ENCODE peak calls at places on chromosomes 12 and 14, in ten cellular contexts. U, D, W, G, F, L, M, H, R and Y are unnamed samples.

GRCh38 chr12:53860426-53861223 is 78.0 kb upstream of the HOXC13 start:
- DNase-seq in U (no peak), D (no peak), W (peak), G (no peak), F (no peak), L (no peak), M (no peak), H (no peak), R (no peak), Y (no peak)

GRCh38 chr12:52009081-52009751 is 2.5 kb downstream of the TAMALIN start:
- DNase-seq in U (no peak), D (no peak), W (peak), G (no peak), F (no peak), L (no peak), M (no peak), H (no peak), R (no peak), Y (no peak)

GRCh38 chr12:119994892-119995658 is 6.0 kb downstream of the BICDL1 start:
- DNase-seq in U (no peak), D (no peak), W (no peak), G (no peak), F (no peak), L (no peak), M (peak), H (no peak), R (no peak), Y (no peak)

GRCh38 chr12:6810758-6811157 is 10.9 kb upstream of the GPR162 start:
- DNase-seq in U (no peak), D (no peak), W (no peak), G (no peak), F (no peak), L (no peak), M (no peak), H (no peak), R (no peak), Y (no peak)

GRCh38 chr12:57518920-57519757 is 1.2 kb downstream of the DDIT3 start:
- DNase-seq in U (no peak), D (no peak), W (peak), G (peak), F (peak), L (peak), M (peak), H (no peak), R (no peak), Y (peak)

GRCh38 chr12:123089125-123089524 is 61.8 kb downstream of the PITPNM2 start:
- DNase-seq in U (no peak), D (no peak), W (no peak), G (no peak), F (no peak), L (no peak), M (no peak), H (no peak), R (no peak), Y (no peak)

GRCh38 chr12:57446292-57446960 is 8.7 kb upstream of the INHBE start:
- DNase-seq in U (no peak), D (no peak), W (no peak), G (no peak), F (no peak), L (no peak), M (no peak), H (no peak), R (no peak), Y (no peak)

GRCh38 chr14:75511201-75511600 is 11.1 kb upstream of the BATF start:
- DNase-seq in U (no peak), D (no peak), W (no peak), G (no peak), F (no peak), L (no peak), M (no peak), H (no peak), R (no peak), Y (no peak)

GRCh38 chr12:18982226-18982949 is 147.1 kb upstream of the PLEKHA5 start:
- DNase-seq in U (no peak), D (no peak), W (no peak), G (no peak), F (no peak), L (no peak), M (no peak), H (no peak), R (no peak), Y (no peak)

GRCh38 chr14:53542692-53543091 is 389.6 kb upstream of the DDHD1 start:
- DNase-seq in U (no peak), D (no peak), W (peak), G (peak), F (no peak), L (peak), M (no peak), H (peak), R (no peak), Y (peak)

GRCh38 chr14:99215277-99215676 is 56.7 kb downstream of the BCL11B start:
- DNase-seq in U (no peak), D (no peak), W (no peak), G (peak), F (no peak), L (peak), M (no peak), H (no peak), R (no peak), Y (peak)

GRCh38 chr12:62191747-62192485 is 68.3 kb upstream of the USP15 start:
- DNase-seq in U (no peak), D (no peak), W (peak), G (peak), F (no peak), L (no peak), M (peak), H (peak), R (peak), Y (no peak)

GRCh38 chr14:63875311-63875710 is 22.5 kb downstream of the SYNE2 start:
- DNase-seq in U (no peak), D (no peak), W (peak), G (peak), F (no peak), L (peak), M (no peak), H (no peak), R (no peak), Y (peak)

GRCh38 chr12:132180648-132181546 is 36.6 kb downstream of the NOC4L start:
- DNase-seq in U (no peak), D (no peak), W (no peak), G (no peak), F (no peak), L (no peak), M (no peak), H (no peak), R (no peak), Y (no peak)

GRCh38 chr14:89563503-89563902 is 146.5 kb upstream of the FOXN3 start:
- DNase-seq in U (no peak), D (no peak), W (no peak), G (no peak), F (no peak), L (no peak), M (no peak), H (no peak), R (no peak), Y (no peak)

GRCh38 chr12:116939734-116940133 is 29.0 kb downstream of the FBXW8 start:
- DNase-seq in U (no peak), D (no peak), W (no peak), G (no peak), F (no peak), L (no peak), M (no peak), H (no peak), R (no peak), Y (no peak)

GRCh38 chr12:76864791-76865400 is 13.9 kb downstream of the CSRP2 start:
- DNase-seq in U (no peak), D (no peak), W (no peak), G (no peak), F (no peak), L (peak), M (no peak), H (no peak), R (no peak), Y (no peak)

GRCh38 chr14:48140804-48141203 is 465.4 kb upstream of the MDGA2 start:
- DNase-seq in U (no peak), D (no peak), W (no peak), G (peak), F (no peak), L (no peak), M (no peak), H (no peak), R (no peak), Y (no peak)

GRCh38 chr12:34298176-34298970 is 276.1 kb downstream of the ALG10 start:
- DNase-seq in U (no peak), D (no peak), W (no peak), G (no peak), F (no peak), L (no peak), M (no peak), H (no peak), R (peak), Y (no peak)

GRCh38 chr14:95516554-95517209 is at the start of gene SYNE3:
- DNase-seq in U (peak), D (no peak), W (no peak), G (no peak), F (peak), L (no peak), M (peak), H (peak), R (peak), Y (peak)

GRCh38 chr12:1533205-1533601 is 61.2 kb downstream of the FBXL14 start:
- DNase-seq in U (no peak), D (no peak), W (no peak), G (peak), F (no peak), L (peak), M (no peak), H (no peak), R (no peak), Y (no peak)

GRCh38 chr14:101980251-101980650 is 15.9 kb downstream of the DYNC1H1 start:
- DNase-seq in U (no peak), D (no peak), W (no peak), G (no peak), F (no peak), L (no peak), M (no peak), H (no peak), R (no peak), Y (no peak)

GRCh38 chr14:50400461-50400860 is 3.8 kb upstream of the CDKL1 start:
- DNase-seq in U (no peak), D (no peak), W (no peak), G (no peak), F (no peak), L (no peak), M (no peak), H (no peak), R (no peak), Y (no peak)

GRCh38 chr14:91377700-91378652 is 39.6 kb downstream of the CCDC88C start:
- DNase-seq in U (no peak), D (no peak), W (no peak), G (no peak), F (no peak), L (no peak), M (no peak), H (no peak), R (no peak), Y (peak)

GRCh38 chr14:20262642-20263128 is 23.6 kb downstream of the OR11H4 start:
- DNase-seq in U (no peak), D (no peak), W (peak), G (peak), F (no peak), L (no peak), M (peak), H (no peak), R (no peak), Y (peak)

GRCh38 chr14:26132061-26132460 is 465.8 kb downstream of the NOVA1 start:
- DNase-seq in U (no peak), D (no peak), W (peak), G (peak), F (no peak), L (peak), M (no peak), H (no peak), R (no peak), Y (no peak)

GRCh38 chr12:48151103-48151771 is 6.1 kb downstream of the ASB8 start:
- DNase-seq in U (no peak), D (no peak), W (no peak), G (no peak), F (no peak), L (no peak), M (no peak), H (no peak), R (no peak), Y (no peak)

GRCh38 chr12:129351481-129351880 is 498.2 kb downstream of the GLT1D1 start:
- DNase-seq in U (no peak), D (no peak), W (no peak), G (no peak), F (no peak), L (no peak), M (no peak), H (no peak), R (no peak), Y (no peak)

DNA sequence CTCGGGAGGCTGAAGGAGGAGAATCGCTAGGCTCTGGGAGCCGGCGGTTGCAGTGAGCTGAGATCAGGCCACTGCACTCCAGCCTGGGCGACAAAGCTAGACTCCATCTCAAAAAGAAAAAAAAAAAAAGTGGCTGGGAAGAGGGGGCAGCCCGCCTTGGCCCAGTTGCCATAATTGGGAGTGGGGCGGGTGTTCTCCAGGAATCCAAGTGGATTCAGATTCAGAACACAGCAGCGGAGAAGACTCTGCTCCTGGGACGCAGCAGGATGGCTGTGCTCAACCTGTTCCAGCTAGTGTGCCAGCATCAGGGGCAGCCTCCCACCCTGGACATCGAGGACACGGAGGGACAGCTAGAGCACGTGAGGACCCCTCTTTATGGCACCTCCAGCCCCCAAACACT is 5.5 kb downstream of the CFAP73 start:
- DNase-seq in U (no peak), D (no peak), W (no peak), G (no peak), F (no peak), L (no peak), M (no peak), H (no peak), R (no peak), Y (no peak)
- H3K4me3 ChIP-seq in U (no peak), D (no peak), W (no peak), G (no peak), F (no peak), L (no peak), M (peak), H (no peak), R (no peak), Y (no peak)

GRCh38 chr12:121789800-121790748 is 3.4 kb downstream of the RHOF start:
- DNase-seq in U (peak), D (no peak), W (no peak), G (no peak), F (no peak), L (no peak), M (peak), H (no peak), R (peak), Y (peak)
- H3K4me3 ChIP-seq in U (peak), D (no peak), W (no peak), G (no peak), F (no peak), L (no peak), M (no peak), H (no peak), R (peak), Y (no peak)

DNA sequence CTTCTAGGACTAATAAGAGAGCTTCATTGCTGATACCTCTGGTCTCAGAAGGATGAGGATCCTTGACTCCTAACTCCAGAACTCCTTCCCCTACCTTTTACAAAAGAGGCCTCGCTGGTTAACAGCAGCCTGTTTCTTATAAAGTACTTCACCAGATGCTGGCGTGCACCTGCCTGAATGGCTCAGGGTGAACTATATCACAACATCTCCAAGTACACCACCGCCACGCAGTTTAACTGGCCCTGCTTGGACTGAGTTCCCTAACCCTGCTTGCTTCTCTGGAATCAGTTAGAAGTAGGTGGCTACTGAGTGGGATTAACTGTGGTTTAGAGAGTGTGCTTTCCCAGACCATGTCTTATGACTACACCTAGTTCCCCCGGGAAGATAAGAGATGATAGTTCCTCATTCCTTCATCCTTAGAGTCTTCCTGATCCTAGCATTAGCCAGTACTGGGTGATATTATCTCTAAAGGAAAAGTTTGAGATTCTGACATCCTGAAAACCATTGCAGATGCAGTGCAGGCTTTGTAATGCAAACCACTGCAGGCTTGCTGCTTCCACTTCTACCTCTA is 3.0 kb downstream of the FOXJ2 start:
- DNase-seq in U (no peak), D (no peak), W (no peak), G (peak), F (no peak), L (no peak), M (no peak), H (no peak), R (no peak), Y (peak)
- H3K4me3 ChIP-seq in U (peak), D (peak), W (no peak), G (no peak), F (no peak), L (no peak), M (peak), H (peak), R (peak), Y (peak)

DNA sequence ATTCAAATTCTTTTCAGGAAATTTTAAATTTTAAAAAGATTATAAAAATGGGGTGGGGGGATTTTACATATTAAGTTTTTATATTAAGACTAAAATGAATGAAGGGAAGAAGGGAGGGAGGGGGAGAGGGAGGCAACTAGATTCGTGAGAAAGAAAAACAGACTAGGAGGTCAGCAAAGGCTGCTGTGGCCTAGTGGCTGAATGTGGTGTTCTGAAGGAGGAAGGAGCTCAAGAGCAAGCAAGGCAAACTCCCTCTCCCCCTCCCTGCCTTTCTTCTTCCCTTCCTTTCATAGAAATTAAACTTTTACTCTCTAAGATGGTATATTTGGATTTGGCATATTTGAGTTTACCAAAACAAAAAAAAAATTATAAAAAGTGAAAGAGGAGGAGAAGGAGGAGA is 18.1 kb downstream of the DYRK2 start:
- DNase-seq in U (no peak), D (no peak), W (no peak), G (no peak), F (no peak), L (no peak), M (no peak), H (no peak), R (no peak), Y (peak)
- H3K4me3 ChIP-seq in U (no peak), D (no peak), W (no peak), G (no peak), F (no peak), L (no peak), M (no peak), H (no peak), R (no peak), Y (no peak)

GRCh38 chr12:13278249-13278787 is 81.8 kb downstream of the EMP1 start:
- DNase-seq in U (peak), D (peak), W (peak), G (peak), F (peak), L (peak), M (peak), H (peak), R (peak), Y (peak)
- H3K4me3 ChIP-seq in U (no peak), D (peak), W (peak), G (no peak), F (no peak), L (no peak), M (peak), H (no peak), R (no peak), Y (no peak)